ENCODE peak calls at places on chromosomes 5 and 9, in four cellular contexts. One of them, this sample, is unnamed.

GRCh38 chr9:113998529-113999255 is 79.4 kb downstream of the AMBP start:
- DNase-seq in MM.1S: no peak
- DNase-seq in AG09309: no peak
- DNase-seq in gastrocnemius medialis: no peak
- DNase-seq in this sample: no peak

GRCh38 chr5:10831416-10831815 is 70.4 kb upstream of the DAP start:
- DNase-seq in MM.1S: no peak
- DNase-seq in gastrocnemius medialis: no peak
- DNase-seq in AG09309: peak
- DNase-seq in this sample: no peak

GRCh38 chr9:133779516-133780403 is 41.6 kb upstream of the SARDH start:
- DNase-seq in gastrocnemius medialis: no peak
- DNase-seq in MM.1S: no peak
- DNase-seq in AG09309: no peak
- DNase-seq in this sample: no peak

GRCh38 chr9:116705531-116705930 is 18.4 kb downstream of the TRIM32 start:
- DNase-seq in AG09309: no peak
- DNase-seq in gastrocnemius medialis: no peak
- DNase-seq in MM.1S: no peak
- DNase-seq in this sample: no peak

GRCh38 chr5:125409496-125410351 is 663.3 kb upstream of the ZNF608 start:
- DNase-seq in AG09309: no peak
- DNase-seq in gastrocnemius medialis: no peak
- DNase-seq in MM.1S: no peak
- DNase-seq in this sample: peak

GRCh38 chr5:123454236-123454911 is 31.2 kb upstream of the CEP120 start:
- DNase-seq in gastrocnemius medialis: no peak
- DNase-seq in AG09309: no peak
- DNase-seq in MM.1S: no peak
- DNase-seq in this sample: no peak

GRCh38 chr9:121604242-121604641 is 47.2 kb upstream of the DAB2IP start:
- DNase-seq in MM.1S: no peak
- DNase-seq in gastrocnemius medialis: peak
- DNase-seq in AG09309: no peak
- DNase-seq in this sample: peak

GRCh38 chr5:10894445-10895054 is 133.5 kb upstream of the DAP start:
- DNase-seq in gastrocnemius medialis: no peak
- DNase-seq in AG09309: no peak
- DNase-seq in MM.1S: no peak
- DNase-seq in this sample: no peak

GRCh38 chr5:157944077-157944633 is 85.2 kb upstream of the CLINT1 start:
- DNase-seq in AG09309: no peak
- DNase-seq in gastrocnemius medialis: no peak
- DNase-seq in MM.1S: no peak
- DNase-seq in this sample: no peak

GRCh38 chr9:14180077-14180941 is 133.6 kb downstream of the NFIB start:
- DNase-seq in MM.1S: no peak
- DNase-seq in gastrocnemius medialis: no peak
- DNase-seq in AG09309: no peak
- DNase-seq in this sample: no peak

GRCh38 chr9:71004196-71004595 is 117.2 kb downstream of the TRPM3 start:
- DNase-seq in MM.1S: no peak
- DNase-seq in gastrocnemius medialis: no peak
- DNase-seq in AG09309: no peak
- DNase-seq in this sample: no peak

GRCh38 chr9:88090151-88090581 is 48.1 kb downstream of the SPATA31C2 start:
- DNase-seq in gastrocnemius medialis: no peak
- DNase-seq in AG09309: peak
- DNase-seq in MM.1S: no peak
- DNase-seq in this sample: no peak

GRCh38 chr9:86052556-86053468 is 46.5 kb downstream of the GOLM1 start:
- DNase-seq in AG09309: no peak
- DNase-seq in gastrocnemius medialis: no peak
- DNase-seq in MM.1S: no peak
- DNase-seq in this sample: no peak

GRCh38 chr5:16902846-16903245 is 33.2 kb downstream of the MYO10 start:
- DNase-seq in AG09309: peak
- DNase-seq in gastrocnemius medialis: peak
- DNase-seq in MM.1S: no peak
- DNase-seq in this sample: no peak

GRCh38 chr9:8371686-8372085 is 572.1 kb upstream of the DMAC1 start:
- DNase-seq in gastrocnemius medialis: no peak
- DNase-seq in AG09309: no peak
- DNase-seq in MM.1S: no peak
- DNase-seq in this sample: no peak

GRCh38 chr9:70411930-70412677 is 2.4 kb downstream of the KLF9 start:
- DNase-seq in gastrocnemius medialis: peak
- DNase-seq in MM.1S: peak
- DNase-seq in AG09309: no peak
- DNase-seq in this sample: peak

GRCh38 chr5:132265336-132266030 is 8.0 kb downstream of the PDLIM4 start:
- DNase-seq in MM.1S: no peak
- DNase-seq in gastrocnemius medialis: peak
- DNase-seq in AG09309: peak
- DNase-seq in this sample: no peak

DNA sequence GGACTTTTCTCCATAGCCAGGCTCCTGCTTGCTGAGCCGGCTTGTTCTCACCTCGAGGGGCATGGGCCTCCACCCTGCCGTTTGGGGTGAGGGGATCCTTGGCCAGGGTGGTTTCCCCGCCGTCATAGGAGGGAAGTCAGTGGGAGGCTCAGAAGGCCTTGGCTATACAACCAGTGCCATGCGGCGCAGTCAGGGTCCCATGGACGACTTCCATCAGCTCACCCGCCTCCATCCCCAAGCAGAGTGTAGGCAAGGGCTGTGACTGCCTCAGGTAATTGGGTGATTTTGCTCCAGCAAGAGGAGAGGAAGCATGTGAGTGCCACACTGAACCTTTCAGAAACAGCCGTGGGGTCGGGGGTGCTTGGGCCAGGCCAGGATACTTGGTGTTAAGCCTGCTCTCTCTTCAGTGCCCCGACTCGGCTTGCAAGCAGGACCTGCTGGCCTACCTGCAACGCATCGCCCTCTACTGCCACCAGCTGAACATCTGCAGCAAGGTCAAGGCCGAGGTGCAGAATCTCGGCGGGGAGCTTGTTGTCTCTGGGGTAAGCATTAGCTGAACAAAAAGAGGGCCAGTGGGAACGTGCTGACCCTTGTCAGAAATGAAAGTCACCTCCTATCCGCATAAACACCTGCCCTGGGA is 57.2 kb upstream of the LRRTM2 start:
- DNase-seq in MM.1S: no peak
- DNase-seq in AG09309: no peak
- DNase-seq in gastrocnemius medialis: no peak
- DNase-seq in this sample: peak
- TF ChIP-seq CTCF in MM.1S: no peak
- TF ChIP-seq CTCF in AG09309: peak
- TF ChIP-seq CTCF in gastrocnemius medialis: no peak
- TF ChIP-seq CTCF in this sample: peak

DNA sequence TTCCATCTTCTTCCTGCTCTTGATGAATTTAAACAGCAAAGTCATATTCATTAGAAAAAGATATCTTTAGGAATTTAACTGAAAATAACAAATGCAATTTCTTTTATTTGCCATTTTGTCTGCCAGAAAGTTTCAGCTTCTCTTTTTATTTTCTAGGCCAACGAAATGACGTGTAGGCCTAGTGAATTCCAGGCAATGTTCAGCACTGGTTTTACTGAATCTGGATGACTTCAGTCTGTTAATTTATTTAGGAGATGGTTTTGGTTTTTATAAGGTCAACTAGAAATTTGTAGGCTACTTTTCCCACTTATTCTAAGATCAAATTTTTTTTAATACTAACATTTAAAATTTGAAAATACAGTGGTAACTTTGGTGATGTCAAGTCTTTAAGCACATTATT is 129.1 kb upstream of the VCAN start:
- DNase-seq in AG09309: no peak
- DNase-seq in gastrocnemius medialis: no peak
- DNase-seq in MM.1S: no peak
- DNase-seq in this sample: no peak
- H3K4me3 ChIP-seq in AG09309: no peak
- H3K4me3 ChIP-seq in gastrocnemius medialis: no peak
- H3K4me3 ChIP-seq in MM.1S: no peak
- H3K4me3 ChIP-seq in this sample: no peak

DNA sequence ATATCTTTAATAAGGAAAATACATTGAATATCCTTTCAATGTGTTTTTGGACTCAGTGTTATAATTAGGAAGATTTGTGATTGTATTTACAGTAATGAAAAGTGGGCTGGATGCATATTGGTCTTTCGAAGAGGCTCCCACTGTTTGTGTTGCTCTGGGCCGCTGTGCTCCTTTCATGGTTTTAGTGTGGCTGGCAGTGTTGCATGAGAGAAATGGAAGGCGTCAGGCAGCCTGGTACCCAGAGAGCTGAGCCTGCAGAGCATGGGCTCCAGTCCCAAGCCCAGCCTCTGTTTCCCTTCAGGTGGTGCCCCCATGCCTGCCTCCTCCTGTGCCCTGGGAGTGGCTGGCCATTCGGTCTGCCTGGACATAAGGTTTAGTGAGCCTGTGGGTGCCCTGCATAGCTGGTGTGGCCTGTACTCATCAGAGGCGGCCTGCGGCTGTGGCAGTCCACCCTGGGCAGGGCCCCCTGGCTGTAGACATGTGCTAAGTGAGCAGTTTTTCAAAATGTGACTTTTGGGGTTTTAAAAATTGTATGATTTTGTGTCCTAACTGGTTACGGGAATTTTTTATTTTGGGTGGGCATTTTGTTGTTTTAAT is 27.4 kb upstream of the FAM120AOS start:
- DNase-seq in MM.1S: no peak
- DNase-seq in gastrocnemius medialis: no peak
- DNase-seq in AG09309: no peak
- DNase-seq in this sample: no peak
- TF ChIP-seq CTCF in MM.1S: no peak
- TF ChIP-seq CTCF in gastrocnemius medialis: no peak
- TF ChIP-seq CTCF in AG09309: no peak
- TF ChIP-seq CTCF in this sample: no peak

DNA sequence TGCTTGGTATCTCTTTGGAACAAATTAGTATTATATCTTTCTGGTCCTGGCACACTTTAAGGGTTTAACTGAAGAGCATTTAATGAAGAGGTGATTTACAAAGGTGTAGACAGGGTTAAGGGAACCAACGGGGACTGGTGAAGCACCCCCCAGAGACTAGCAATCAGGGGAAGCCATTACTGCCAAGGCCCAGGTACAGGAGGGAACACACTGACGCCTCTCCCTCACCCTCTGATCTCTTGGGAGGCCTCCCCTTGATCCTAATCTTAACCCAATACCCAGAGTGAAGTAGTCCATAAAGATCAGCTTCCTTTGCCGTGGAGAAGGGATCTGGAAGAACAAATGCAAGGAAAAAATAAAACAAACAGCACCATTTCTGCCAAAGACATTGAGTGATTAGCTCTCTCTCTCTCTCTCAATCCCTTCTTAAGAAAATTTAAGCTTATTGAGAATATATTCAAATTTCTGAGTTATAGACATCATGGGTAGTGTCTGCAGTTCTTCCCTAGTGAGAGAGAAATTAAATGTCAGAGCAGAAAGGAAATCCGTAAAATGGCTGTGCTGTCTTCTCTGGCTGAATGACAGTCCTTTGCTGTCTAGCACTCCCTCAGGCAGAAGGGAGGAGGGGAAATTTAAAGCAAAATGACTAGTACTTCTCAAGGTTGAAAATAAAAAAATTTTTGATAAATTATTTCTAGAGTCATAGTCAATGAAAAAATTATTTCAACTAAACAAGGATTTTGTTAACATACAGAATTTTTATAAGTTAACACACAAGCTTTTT is 20.0 kb downstream of the F2R start:
- DNase-seq in MM.1S: no peak
- DNase-seq in AG09309: no peak
- DNase-seq in gastrocnemius medialis: no peak
- DNase-seq in this sample: no peak
- H3K4me3 ChIP-seq in MM.1S: no peak
- H3K4me3 ChIP-seq in AG09309: no peak
- H3K4me3 ChIP-seq in gastrocnemius medialis: no peak
- H3K4me3 ChIP-seq in this sample: no peak

GRCh38 chr9:82763631-82764030 is 299.3 kb downstream of the RASEF start:
- DNase-seq in AG09309: no peak
- DNase-seq in MM.1S: no peak
- DNase-seq in gastrocnemius medialis: no peak
- DNase-seq in this sample: peak
- TF ChIP-seq CTCF in AG09309: no peak
- TF ChIP-seq CTCF in MM.1S: no peak
- TF ChIP-seq CTCF in gastrocnemius medialis: no peak
- TF ChIP-seq CTCF in this sample: no peak

DNA sequence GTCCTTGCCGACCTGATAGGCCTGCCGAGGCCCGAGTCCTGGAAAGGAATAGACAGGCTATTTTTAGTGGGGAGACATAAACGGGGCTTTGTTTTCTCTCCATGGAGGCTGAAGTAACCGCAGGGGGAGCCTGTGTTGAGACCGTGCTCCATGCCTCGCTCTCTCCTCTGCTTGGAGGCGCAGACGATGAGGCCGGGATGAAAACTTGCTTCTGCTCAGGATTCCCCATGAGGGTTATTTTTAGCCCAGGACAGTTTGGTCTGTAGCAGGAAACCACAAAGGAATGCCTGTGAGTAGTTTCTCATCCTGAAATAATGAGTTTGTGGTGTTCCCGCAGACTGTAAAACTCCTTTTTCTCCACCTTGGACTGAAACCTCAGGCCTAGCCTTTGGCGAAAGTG is 81.9 kb upstream of the RARS1 start:
- DNase-seq in AG09309: peak
- DNase-seq in MM.1S: no peak
- DNase-seq in gastrocnemius medialis: no peak
- DNase-seq in this sample: no peak
- H3K4me3 ChIP-seq in AG09309: no peak
- H3K4me3 ChIP-seq in MM.1S: no peak
- H3K4me3 ChIP-seq in gastrocnemius medialis: no peak
- H3K4me3 ChIP-seq in this sample: no peak

GRCh38 chr5:169795311-169795710 is 158.2 kb downstream of the DOCK2 start:
- DNase-seq in AG09309: no peak
- DNase-seq in MM.1S: no peak
- DNase-seq in gastrocnemius medialis: no peak
- DNase-seq in this sample: no peak
- TF ChIP-seq CTCF in AG09309: no peak
- TF ChIP-seq CTCF in MM.1S: no peak
- TF ChIP-seq CTCF in gastrocnemius medialis: no peak
- TF ChIP-seq CTCF in this sample: no peak

DNA sequence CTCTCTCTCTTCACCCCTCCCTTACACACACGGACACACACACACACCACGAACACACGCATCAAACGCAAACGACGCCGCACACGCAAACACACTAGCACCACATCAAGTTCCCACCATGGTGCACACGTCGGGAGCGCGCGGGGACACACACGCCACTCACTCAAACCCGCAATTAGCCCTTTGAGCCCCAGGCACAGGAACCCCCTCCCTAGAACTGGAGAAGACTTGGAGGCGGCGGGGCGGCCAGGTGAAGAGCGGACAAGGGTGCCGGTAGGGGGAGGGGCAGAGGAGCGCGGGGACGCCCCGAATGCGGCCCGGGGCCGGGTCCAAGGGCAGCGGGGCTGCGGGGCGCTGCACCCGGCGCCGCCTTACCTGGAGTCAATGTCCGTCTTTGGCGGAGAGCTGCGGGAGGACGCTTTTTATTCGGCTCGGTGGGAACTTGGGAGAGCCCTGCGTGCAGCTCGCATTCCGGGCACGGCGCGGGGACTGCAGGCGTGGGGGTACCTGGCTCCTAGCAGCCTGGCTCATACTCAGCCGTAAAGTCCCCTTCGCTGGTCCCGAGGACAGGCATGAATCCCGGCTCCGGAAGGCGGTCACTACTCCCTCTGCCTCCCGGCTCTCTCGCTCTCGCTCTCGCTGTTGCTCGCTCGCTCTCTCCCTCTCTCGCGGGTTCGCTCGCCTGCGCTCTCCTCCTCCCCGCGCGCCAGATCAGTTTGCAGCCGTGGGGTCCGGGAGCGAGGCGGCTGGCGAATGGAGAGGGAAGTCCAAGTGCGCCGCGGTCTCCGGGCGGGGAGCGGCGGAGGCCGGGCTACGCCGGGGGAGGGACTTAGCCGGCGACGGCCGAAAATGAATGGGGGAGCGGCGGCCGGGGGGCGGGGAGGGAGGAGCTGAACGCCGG is at the start of gene BRINP1:
- DNase-seq in gastrocnemius medialis: no peak
- DNase-seq in AG09309: no peak
- DNase-seq in MM.1S: no peak
- DNase-seq in this sample: no peak
- H3K4me3 ChIP-seq in gastrocnemius medialis: peak
- H3K4me3 ChIP-seq in AG09309: peak
- H3K4me3 ChIP-seq in MM.1S: no peak
- H3K4me3 ChIP-seq in this sample: no peak

This sample was measured in GM12865.